ENCODE peak calls at places on chromosomes 11 and 22, in six cellular contexts. S, L, T, O, J and Y are unnamed samples.

GRCh38 chr11:109857637-109858036 is 235.6 kb upstream of the ZC3H12C start:
- DNase-seq in S (no peak), L (no peak), T (no peak), O (no peak), J (no peak), Y (no peak)

GRCh38 chr22:40218723-40219294 is 41.1 kb downstream of the TNRC6B start:
- DNase-seq in S (no peak), L (no peak), T (no peak), O (no peak), J (no peak), Y (no peak)

GRCh38 chr11:26761382-26761781 is 39.5 kb upstream of the SLC5A12 start:
- DNase-seq in S (no peak), L (no peak), T (no peak), O (no peak), J (no peak), Y (no peak)

GRCh38 chr11:119065369-119065768 is 2.2 kb upstream of the VPS11 start:
- DNase-seq in S (no peak), L (no peak), T (no peak), O (no peak), J (no peak), Y (peak)

GRCh38 chr11:3037041-3037944 is 19.9 kb downstream of the CARS1 start:
- DNase-seq in S (peak), L (peak), T (peak), O (peak), J (peak), Y (peak)

GRCh38 chr22:17807571-17808410 is 33.5 kb upstream of the BID start:
- DNase-seq in S (no peak), L (no peak), T (no peak), O (peak), J (peak), Y (no peak)

GRCh38 chr22:36746571-36746970 is 29.3 kb downstream of the IFT27 start:
- DNase-seq in S (no peak), L (no peak), T (no peak), O (no peak), J (no peak), Y (no peak)

GRCh38 chr11:59200421-59200746 is 12.3 kb downstream of the MPEG1 start:
- DNase-seq in S (no peak), L (no peak), T (no peak), O (no peak), J (no peak), Y (no peak)

GRCh38 chr11:2787816-2788750 is 88.3 kb upstream of the KCNQ1OT1 start:
- DNase-seq in S (no peak), L (no peak), T (peak), O (peak), J (no peak), Y (no peak)

GRCh38 chr11:61258546-61258945 is 17.6 kb downstream of the PGA5 start:
- DNase-seq in S (no peak), L (no peak), T (no peak), O (no peak), J (no peak), Y (no peak)

GRCh38 chr11:36162282-36162825 is 126.9 kb downstream of the COMMD9 start:
- DNase-seq in S (no peak), L (no peak), T (no peak), O (no peak), J (no peak), Y (no peak)

GRCh38 chr11:110435780-110436717 is 6.3 kb downstream of the FDX1 start:
- DNase-seq in S (no peak), L (no peak), T (no peak), O (no peak), J (no peak), Y (no peak)

GRCh38 chr11:32153747-32154146 is 62.9 kb downstream of the RCN1 start:
- DNase-seq in S (no peak), L (no peak), T (no peak), O (no peak), J (no peak), Y (no peak)

GRCh38 chr11:32152821-32153220 is 61.9 kb downstream of the RCN1 start:
- DNase-seq in S (no peak), L (no peak), T (no peak), O (no peak), J (no peak), Y (no peak)

GRCh38 chr11:32151036-32151435 is 60.2 kb downstream of the RCN1 start:
- DNase-seq in S (no peak), L (no peak), T (no peak), O (no peak), J (no peak), Y (no peak)

GRCh38 chr11:32149748-32150147 is 58.9 kb downstream of the RCN1 start:
- DNase-seq in S (no peak), L (no peak), T (no peak), O (no peak), J (no peak), Y (no peak)

DNA sequence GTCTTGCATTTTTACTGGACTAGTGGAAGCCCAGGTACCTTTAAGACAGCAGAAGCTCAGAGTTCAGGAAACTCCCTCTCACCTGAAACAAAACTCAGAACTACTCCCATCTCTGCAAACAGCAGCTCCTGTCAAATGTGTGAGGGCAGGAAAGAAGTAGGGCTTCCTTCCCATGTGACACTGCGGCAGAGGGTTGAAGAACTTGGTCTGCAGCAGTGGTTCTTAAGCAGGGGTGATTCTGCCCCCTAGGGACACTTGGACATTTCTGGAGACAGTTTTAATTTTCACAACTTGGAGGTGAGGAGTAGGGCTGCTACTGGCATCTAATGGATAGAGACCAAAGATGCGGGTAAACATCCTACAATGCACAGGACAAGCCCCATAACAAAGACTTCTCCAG is 63.4 kb downstream of the RCN1 start:
- DNase-seq in S (no peak), L (no peak), T (no peak), O (no peak), J (no peak), Y (peak)
- TF ChIP-seq CTCF in S (no peak), L (no peak), T (no peak), O (no peak), J (no peak), Y (no peak)

GRCh38 chr11:870127-870413 is 27.4 kb downstream of the TSPAN4 start:
- DNase-seq in S (no peak), L (no peak), T (no peak), O (no peak), J (no peak), Y (no peak)
- TF ChIP-seq CTCF in S (no peak), L (no peak), T (no peak), O (no peak), J (no peak), Y (no peak)

GRCh38 chr11:44051171-44051570 is 3.4 kb downstream of the ACCSL start:
- DNase-seq in S (no peak), L (no peak), T (no peak), O (no peak), J (no peak), Y (no peak)

GRCh38 chr11:44049832-44050231 is 2.1 kb downstream of the ACCSL start:
- DNase-seq in S (no peak), L (no peak), T (no peak), O (no peak), J (no peak), Y (no peak)

GRCh38 chr11:44046202-44046601 is 1.6 kb upstream of the ACCSL start:
- DNase-seq in S (no peak), L (no peak), T (no peak), O (no peak), J (no peak), Y (no peak)

GRCh38 chr11:44047298-44047697 is 483 bp upstream of the ACCSL start:
- DNase-seq in S (no peak), L (no peak), T (no peak), O (no peak), J (no peak), Y (no peak)

DNA sequence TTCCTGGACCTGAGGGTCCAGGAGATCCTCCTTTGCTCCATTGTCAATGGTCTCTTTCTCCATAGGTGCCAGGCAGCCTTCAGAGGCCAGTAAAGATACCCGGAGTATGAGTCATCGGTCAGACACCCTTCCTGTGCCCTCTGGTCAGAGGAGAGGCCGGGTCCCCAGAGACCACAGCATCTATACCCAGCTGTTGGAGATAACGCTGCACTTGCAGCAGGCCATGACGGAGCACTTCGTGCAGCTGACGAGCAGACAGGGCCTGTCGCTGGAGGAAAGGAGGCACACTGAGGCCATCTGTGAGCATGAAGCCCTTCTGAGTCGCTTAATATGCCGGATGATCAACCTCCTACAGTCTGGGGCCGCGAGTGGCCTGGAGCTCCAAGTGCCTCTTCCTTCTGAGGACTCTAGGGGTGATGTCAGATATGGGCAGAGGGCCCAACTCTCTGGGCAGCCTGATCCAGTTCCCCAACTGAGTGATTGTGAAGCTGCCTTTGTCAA is at the start of gene ACCSL:
- DNase-seq in S (no peak), L (no peak), T (no peak), O (no peak), J (no peak), Y (no peak)
- TF ChIP-seq CTCF in S (no peak), L (no peak), T (no peak), O (no peak), J (no peak), Y (no peak)

DNA sequence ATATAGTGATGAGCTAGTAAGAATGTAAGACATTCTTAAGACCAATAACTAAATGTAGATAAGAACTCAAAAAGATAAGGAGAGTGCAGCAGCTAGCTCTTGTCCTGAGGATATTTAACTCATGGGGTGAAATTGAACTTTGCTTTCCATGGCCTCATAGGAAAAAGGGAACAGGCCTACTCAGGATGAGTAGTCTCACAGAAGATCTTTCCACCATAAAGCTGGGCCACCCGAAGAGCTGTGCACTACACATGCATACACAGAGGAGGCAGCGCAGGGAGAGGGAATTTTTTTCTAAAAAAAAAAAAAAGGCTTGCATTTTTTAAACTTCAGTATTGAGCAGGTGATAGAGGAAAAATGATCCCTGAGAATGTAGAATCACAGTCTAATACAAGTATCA is 59.9 kb upstream of the CFAP300 start:
- DNase-seq in S (no peak), L (no peak), T (no peak), O (no peak), J (no peak), Y (no peak)
- TF ChIP-seq CTCF in S (no peak), L (no peak), T (no peak), O (no peak), J (no peak), Y (no peak)

GRCh38 chr11:74090701-74091100 is 80.1 kb downstream of the C2CD3 start:
- DNase-seq in S (no peak), L (no peak), T (no peak), O (no peak), J (no peak), Y (no peak)
- TF ChIP-seq CTCF in S (no peak), L (no peak), T (no peak), O (peak), J (no peak), Y (no peak)

GRCh38 chr22:43481528-43482309 is 69.9 kb downstream of the MPPED1 start:
- DNase-seq in S (no peak), L (no peak), T (no peak), O (no peak), J (no peak), Y (peak)
- TF ChIP-seq CTCF in S (no peak), L (no peak), T (no peak), O (no peak), J (no peak), Y (peak)

DNA sequence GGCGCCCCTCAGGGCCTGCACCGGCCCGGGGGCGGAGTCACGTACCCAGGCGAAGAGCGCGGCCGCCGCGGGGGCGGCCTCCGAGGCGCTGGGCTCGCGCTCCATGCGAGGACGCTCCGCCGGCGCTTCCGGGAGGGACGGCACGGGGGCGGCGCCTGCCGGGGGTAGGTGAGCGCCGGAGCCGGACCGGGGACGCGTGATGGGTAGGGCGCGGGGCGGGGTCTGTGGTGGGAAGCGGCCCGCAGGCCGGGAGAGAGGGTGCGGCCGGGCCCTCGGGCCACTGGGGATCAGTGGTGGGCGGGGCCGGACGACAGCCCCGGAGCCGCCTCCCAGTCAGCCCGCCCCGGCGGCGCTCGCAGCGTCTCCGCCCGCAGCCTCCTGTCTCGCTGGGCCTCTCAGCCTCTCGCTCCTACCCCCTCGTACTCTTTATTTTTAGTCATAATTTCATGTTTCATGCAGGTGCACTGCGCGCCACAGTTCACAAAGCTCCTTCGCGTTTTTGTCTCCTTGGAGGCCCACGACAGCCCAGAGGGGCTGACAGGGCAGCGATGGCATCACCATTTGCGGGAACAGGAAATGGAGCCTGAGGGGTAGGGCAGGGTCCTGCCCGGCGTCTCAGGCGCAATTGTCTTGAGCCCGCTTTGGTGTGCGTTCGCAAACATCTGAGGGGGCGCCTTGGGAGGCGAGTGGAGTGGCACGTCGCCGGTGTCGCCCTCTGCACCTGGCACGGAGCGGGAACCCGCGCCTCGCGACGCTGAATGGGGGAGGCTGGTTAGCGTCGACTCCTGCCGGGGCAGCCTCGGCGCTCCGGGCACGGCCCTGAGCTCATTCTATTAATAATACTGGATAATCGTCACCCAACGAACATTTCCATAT is at the start of gene SERGEF:
- DNase-seq in S (peak), L (peak), T (peak), O (peak), J (peak), Y (peak)
- TF ChIP-seq CTCF in S (no peak), L (no peak), T (no peak), O (no peak), J (peak), Y (no peak)